ENCODE peak calls at places on chromosomes 11 and 22, in six cellular contexts. One of them, this sample, is unnamed.

GRCh38 chr11:26348776-26349175 is 16.8 kb downstream of the ANO3 start:
- DNase-seq in pancreas: no peak
- DNase-seq in AG04450: no peak
- DNase-seq in substantia nigra: no peak
- DNase-seq in esophagus muscularis mucosa: no peak
- DNase-seq in HCT116: no peak
- DNase-seq in this sample: no peak

GRCh38 chr11:33557201-33557600 is 143.4 kb downstream of the C11orf91 start:
- DNase-seq in pancreas: no peak
- DNase-seq in AG04450: no peak
- DNase-seq in substantia nigra: no peak
- DNase-seq in esophagus muscularis mucosa: no peak
- DNase-seq in HCT116: no peak
- DNase-seq in this sample: peak

GRCh38 chr11:101974771-101975170 is 58.4 kb upstream of the ANGPTL5 start:
- DNase-seq in pancreas: no peak
- DNase-seq in AG04450: no peak
- DNase-seq in substantia nigra: no peak
- DNase-seq in esophagus muscularis mucosa: no peak
- DNase-seq in HCT116: no peak
- DNase-seq in this sample: no peak

GRCh38 chr11:76694664-76695063 is 24.1 kb upstream of the LRRC32 start:
- DNase-seq in pancreas: no peak
- DNase-seq in AG04450: peak
- DNase-seq in substantia nigra: no peak
- DNase-seq in esophagus muscularis mucosa: no peak
- DNase-seq in HCT116: no peak
- DNase-seq in this sample: no peak

GRCh38 chr11:22666700-22667439 is 459 bp downstream of the GAS2 start:
- DNase-seq in pancreas: peak
- DNase-seq in AG04450: no peak
- DNase-seq in substantia nigra: peak
- DNase-seq in esophagus muscularis mucosa: no peak
- DNase-seq in HCT116: no peak
- DNase-seq in this sample: no peak

GRCh38 chr11:119882316-119882715 is 153.3 kb upstream of the NECTIN1 start:
- DNase-seq in pancreas: no peak
- DNase-seq in AG04450: no peak
- DNase-seq in substantia nigra: no peak
- DNase-seq in esophagus muscularis mucosa: no peak
- DNase-seq in HCT116: no peak
- DNase-seq in this sample: no peak

GRCh38 chr11:56905442-56905841 is 83.3 kb upstream of the OR5AK2 start:
- DNase-seq in pancreas: no peak
- DNase-seq in AG04450: no peak
- DNase-seq in substantia nigra: no peak
- DNase-seq in esophagus muscularis mucosa: peak
- DNase-seq in HCT116: no peak
- DNase-seq in this sample: no peak

GRCh38 chr11:6475936-6476335 is 2.2 kb upstream of the TRIM3 start:
- DNase-seq in pancreas: peak
- DNase-seq in AG04450: no peak
- DNase-seq in substantia nigra: no peak
- DNase-seq in esophagus muscularis mucosa: no peak
- DNase-seq in HCT116: no peak
- DNase-seq in this sample: no peak

GRCh38 chr11:105713696-105714095 is 103.8 kb downstream of the GRIA4 start:
- DNase-seq in pancreas: no peak
- DNase-seq in AG04450: no peak
- DNase-seq in substantia nigra: no peak
- DNase-seq in esophagus muscularis mucosa: no peak
- DNase-seq in HCT116: no peak
- DNase-seq in this sample: no peak

GRCh38 chr11:45061641-45062040 is 84.8 kb upstream of the PRDM11 start:
- DNase-seq in pancreas: no peak
- DNase-seq in AG04450: no peak
- DNase-seq in substantia nigra: no peak
- DNase-seq in esophagus muscularis mucosa: no peak
- DNase-seq in HCT116: no peak
- DNase-seq in this sample: no peak

GRCh38 chr11:19651654-19652053 is 61.0 kb upstream of the NAV2 start:
- DNase-seq in pancreas: no peak
- DNase-seq in AG04450: no peak
- DNase-seq in substantia nigra: no peak
- DNase-seq in esophagus muscularis mucosa: no peak
- DNase-seq in HCT116: no peak
- DNase-seq in this sample: no peak

GRCh38 chr11:45859661-45860140 is 12.4 kb downstream of the CRY2 start:
- DNase-seq in pancreas: peak
- DNase-seq in AG04450: peak
- DNase-seq in substantia nigra: peak
- DNase-seq in esophagus muscularis mucosa: peak
- DNase-seq in HCT116: no peak
- DNase-seq in this sample: peak

GRCh38 chr11:85752890-85753581 is 57.9 kb downstream of the SYTL2 start:
- DNase-seq in pancreas: no peak
- DNase-seq in AG04450: no peak
- DNase-seq in substantia nigra: no peak
- DNase-seq in esophagus muscularis mucosa: no peak
- DNase-seq in HCT116: no peak
- DNase-seq in this sample: no peak

GRCh38 chr22:29306830-29307657 is 594 bp downstream of the GAS2L1 start:
- DNase-seq in pancreas: peak
- DNase-seq in AG04450: no peak
- DNase-seq in substantia nigra: peak
- DNase-seq in esophagus muscularis mucosa: no peak
- DNase-seq in HCT116: no peak
- DNase-seq in this sample: no peak

GRCh38 chr11:445765-446588 is 4.1 kb upstream of the PTDSS2 start:
- DNase-seq in pancreas: no peak
- DNase-seq in AG04450: no peak
- DNase-seq in substantia nigra: no peak
- DNase-seq in esophagus muscularis mucosa: no peak
- DNase-seq in HCT116: no peak
- DNase-seq in this sample: no peak

GRCh38 chr11:122209619-122210377 is 93.8 kb upstream of the BLID start:
- DNase-seq in pancreas: peak
- DNase-seq in AG04450: peak
- DNase-seq in substantia nigra: peak
- DNase-seq in esophagus muscularis mucosa: no peak
- DNase-seq in HCT116: no peak
- DNase-seq in this sample: no peak

GRCh38 chr22:17475318-17476212 is 87.7 kb upstream of the SLC25A18 start:
- DNase-seq in pancreas: no peak
- DNase-seq in AG04450: no peak
- DNase-seq in substantia nigra: no peak
- DNase-seq in esophagus muscularis mucosa: no peak
- DNase-seq in HCT116: no peak
- DNase-seq in this sample: no peak

GRCh38 chr11:109241988-109242387 is 180.0 kb upstream of the C11orf87 start:
- DNase-seq in pancreas: no peak
- DNase-seq in AG04450: no peak
- DNase-seq in substantia nigra: no peak
- DNase-seq in esophagus muscularis mucosa: no peak
- DNase-seq in HCT116: no peak
- DNase-seq in this sample: peak

GRCh38 chr11:15233386-15233785 is 118.7 kb downstream of the INSC start:
- DNase-seq in pancreas: no peak
- DNase-seq in AG04450: no peak
- DNase-seq in substantia nigra: no peak
- DNase-seq in esophagus muscularis mucosa: no peak
- DNase-seq in HCT116: no peak
- DNase-seq in this sample: no peak

GRCh38 chr11:79486239-79486984 is 45.6 kb upstream of the TENM4 start:
- DNase-seq in pancreas: no peak
- DNase-seq in AG04450: no peak
- DNase-seq in substantia nigra: no peak
- DNase-seq in esophagus muscularis mucosa: no peak
- DNase-seq in HCT116: no peak
- DNase-seq in this sample: no peak

GRCh38 chr22:30305519-30305905 is 16.2 kb upstream of the CASTOR1 start:
- DNase-seq in pancreas: no peak
- DNase-seq in AG04450: no peak
- DNase-seq in substantia nigra: no peak
- DNase-seq in esophagus muscularis mucosa: no peak
- DNase-seq in HCT116: no peak
- DNase-seq in this sample: no peak

DNA sequence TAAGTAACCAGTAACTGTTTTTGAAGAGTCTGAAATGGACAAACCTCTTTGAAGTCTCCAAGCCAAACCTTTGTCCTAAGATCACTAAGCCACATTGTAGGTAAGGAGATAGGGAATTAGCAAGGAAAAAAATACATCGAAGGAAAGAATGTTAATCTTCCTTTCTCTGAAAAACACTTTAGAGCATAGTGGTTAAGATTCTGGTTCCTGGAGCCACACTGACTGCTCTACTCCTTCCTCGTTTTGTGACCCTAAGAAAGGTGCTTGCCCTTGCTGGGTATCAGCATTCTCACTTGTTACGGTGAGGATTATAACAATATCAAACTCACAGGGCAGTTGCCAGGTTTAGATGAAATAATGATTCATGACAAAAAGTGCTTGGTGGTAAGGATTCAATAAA is 104.0 kb downstream of the SIK3 start:
- DNase-seq in pancreas: no peak
- DNase-seq in AG04450: no peak
- DNase-seq in substantia nigra: no peak
- DNase-seq in esophagus muscularis mucosa: no peak
- DNase-seq in HCT116: no peak
- DNase-seq in this sample: no peak
- H3K27ac ChIP-seq in pancreas: no peak
- H3K27ac ChIP-seq in AG04450: no peak
- H3K27ac ChIP-seq in substantia nigra: peak
- H3K27ac ChIP-seq in esophagus muscularis mucosa: no peak
- H3K27ac ChIP-seq in HCT116: no peak
- H3K27ac ChIP-seq in this sample: no peak

GRCh38 chr22:25966448-25966913 is 202.8 kb upstream of the SEZ6L start:
- DNase-seq in pancreas: no peak
- DNase-seq in AG04450: no peak
- DNase-seq in substantia nigra: no peak
- DNase-seq in esophagus muscularis mucosa: no peak
- DNase-seq in HCT116: no peak
- DNase-seq in this sample: no peak
- H3K27ac ChIP-seq in pancreas: no peak
- H3K27ac ChIP-seq in AG04450: no peak
- H3K27ac ChIP-seq in substantia nigra: no peak
- H3K27ac ChIP-seq in esophagus muscularis mucosa: no peak
- H3K27ac ChIP-seq in HCT116: no peak
- H3K27ac ChIP-seq in this sample: no peak

DNA sequence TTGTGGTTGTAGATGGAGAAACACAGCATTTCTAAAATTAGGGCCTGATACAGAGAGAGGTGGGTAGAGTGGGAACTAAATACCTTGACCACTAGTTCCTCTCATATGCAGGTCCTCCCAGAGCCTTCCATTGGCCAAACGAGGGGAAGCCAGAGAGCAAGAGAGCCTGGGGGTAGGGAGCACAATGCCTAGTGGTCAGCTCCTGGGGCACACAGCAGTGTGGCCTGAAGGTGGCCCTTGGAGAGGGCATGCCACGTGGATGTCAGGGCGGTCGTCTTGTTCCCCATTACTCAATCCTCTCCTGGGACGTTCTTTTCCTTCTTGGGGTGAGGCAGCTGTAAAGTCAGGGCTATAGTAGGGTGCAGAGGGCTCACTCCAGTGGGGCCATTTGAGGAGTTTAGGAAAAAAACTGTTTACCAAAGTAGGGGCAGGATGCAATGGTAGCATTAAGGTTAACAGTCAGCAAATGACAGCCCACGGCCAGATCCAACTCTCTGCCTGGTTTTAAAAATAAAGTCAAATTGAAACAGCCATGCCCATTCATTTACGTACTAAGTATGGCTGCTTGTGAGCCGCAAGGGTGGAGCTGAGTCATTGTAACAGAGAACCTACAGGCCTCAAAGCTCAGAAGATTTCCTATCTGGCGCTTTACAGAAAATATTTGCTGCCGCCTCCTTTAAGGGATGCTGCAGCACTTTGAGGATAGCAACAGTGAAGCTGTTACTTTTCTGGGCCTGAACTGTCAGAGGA is 7.6 kb downstream of the MYO18B start:
- DNase-seq in pancreas: no peak
- DNase-seq in AG04450: no peak
- DNase-seq in substantia nigra: no peak
- DNase-seq in esophagus muscularis mucosa: no peak
- DNase-seq in HCT116: no peak
- DNase-seq in this sample: no peak
- H3K27ac ChIP-seq in pancreas: no peak
- H3K27ac ChIP-seq in AG04450: no peak
- H3K27ac ChIP-seq in substantia nigra: no peak
- H3K27ac ChIP-seq in esophagus muscularis mucosa: no peak
- H3K27ac ChIP-seq in HCT116: no peak
- H3K27ac ChIP-seq in this sample: no peak

GRCh38 chr22:20138868-20139267 is 7.3 kb downstream of the ZDHHC8 start:
- DNase-seq in pancreas: no peak
- DNase-seq in AG04450: no peak
- DNase-seq in substantia nigra: no peak
- DNase-seq in esophagus muscularis mucosa: no peak
- DNase-seq in HCT116: no peak
- DNase-seq in this sample: no peak

GRCh38 chr22:20141186-20142077 is 9.4 kb downstream of the CCDC188 start:
- DNase-seq in pancreas: no peak
- DNase-seq in AG04450: peak
- DNase-seq in substantia nigra: no peak
- DNase-seq in esophagus muscularis mucosa: no peak
- DNase-seq in HCT116: no peak
- DNase-seq in this sample: no peak

GRCh38 chr22:20139391-20140106 is 7.9 kb downstream of the ZDHHC8 start:
- DNase-seq in pancreas: no peak
- DNase-seq in AG04450: no peak
- DNase-seq in substantia nigra: no peak
- DNase-seq in esophagus muscularis mucosa: no peak
- DNase-seq in HCT116: no peak
- DNase-seq in this sample: no peak

GRCh38 chr22:20140107-20140445 is 8.5 kb downstream of the ZDHHC8 start:
- DNase-seq in pancreas: no peak
- DNase-seq in AG04450: no peak
- DNase-seq in substantia nigra: no peak
- DNase-seq in esophagus muscularis mucosa: no peak
- DNase-seq in HCT116: no peak
- DNase-seq in this sample: no peak

DNA sequence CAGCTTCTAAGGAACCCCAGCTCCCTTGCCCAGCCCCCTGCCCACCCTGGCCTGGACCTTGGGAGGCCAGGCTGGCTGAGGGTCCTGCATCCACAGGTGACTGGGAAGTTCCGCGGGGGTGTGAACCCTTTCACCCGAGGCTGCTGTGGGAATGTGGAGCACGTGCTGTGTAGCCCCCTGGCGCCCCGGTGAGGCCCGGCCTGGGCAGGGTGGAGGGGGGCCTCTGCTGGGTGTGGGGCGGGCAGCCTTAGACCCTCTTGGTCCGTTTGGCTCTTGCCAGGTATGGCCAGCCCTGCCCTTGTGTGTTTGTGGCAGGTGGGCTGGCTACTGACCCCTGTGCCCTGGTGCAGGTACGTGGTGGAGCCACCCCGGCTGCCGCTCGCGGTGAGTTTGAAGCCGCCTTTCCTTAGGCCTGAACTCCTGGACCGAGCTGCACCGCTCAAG is 8.9 kb downstream of the ZDHHC8 start:
- DNase-seq in pancreas: no peak
- DNase-seq in AG04450: no peak
- DNase-seq in substantia nigra: no peak
- DNase-seq in esophagus muscularis mucosa: no peak
- DNase-seq in HCT116: no peak
- DNase-seq in this sample: no peak
- H3K27ac ChIP-seq in pancreas: no peak
- H3K27ac ChIP-seq in AG04450: no peak
- H3K27ac ChIP-seq in substantia nigra: no peak
- H3K27ac ChIP-seq in esophagus muscularis mucosa: no peak
- H3K27ac ChIP-seq in HCT116: no peak
- H3K27ac ChIP-seq in this sample: no peak

GRCh38 chr11:32323814-32324130 is 111.6 kb downstream of the WT1 start:
- DNase-seq in pancreas: no peak
- DNase-seq in AG04450: no peak
- DNase-seq in substantia nigra: no peak
- DNase-seq in esophagus muscularis mucosa: no peak
- DNase-seq in HCT116: no peak
- DNase-seq in this sample: no peak
- H3K27ac ChIP-seq in pancreas: no peak
- H3K27ac ChIP-seq in AG04450: no peak
- H3K27ac ChIP-seq in substantia nigra: no peak
- H3K27ac ChIP-seq in esophagus muscularis mucosa: no peak
- H3K27ac ChIP-seq in HCT116: no peak
- H3K27ac ChIP-seq in this sample: no peak